ENCODE peak calls at places on chromosomes 16 and 17, in five cellular contexts. Y, E, W, J and I are unnamed samples.

GRCh38 chr17:6796017-6796886 is 20.2 kb downstream of the FBXO39 start:
- DNase-seq in W (no peak), J (no peak), Y (no peak), E (no peak), I (no peak)

GRCh38 chr17:28842282-28843012 is at the start of gene FAM222B:
- DNase-seq in Y (peak; percentile 83), E (peak; percentile 78), J (peak; percentile 86), W (peak; percentile 95), I (peak; percentile 41)

GRCh38 chr17:72591500-72592241 is 470.9 kb downstream of the SOX9 start:
- DNase-seq in J (no peak), E (peak; percentile 39), Y (no peak), W (no peak), I (no peak)

GRCh38 chr16:49473131-49473530 is 99.5 kb downstream of the C16orf78 start:
- DNase-seq in W (no peak), E (no peak), Y (no peak), J (no peak), I (no peak)

GRCh38 chr17:47694018-47694817 is at the start of gene TBKBP1:
- DNase-seq in Y (peak; percentile 49), J (peak; percentile 43), E (peak; percentile 32), W (no peak), I (peak; percentile 40)

GRCh38 chr17:82394296-82394695 is 22.7 kb downstream of the UTS2R start:
- DNase-seq in J (no peak), Y (no peak), E (no peak), W (no peak), I (no peak)

GRCh38 chr17:16300554-16300953 is 52.7 kb downstream of the CENPV start:
- DNase-seq in W (no peak), J (no peak), E (no peak), Y (no peak), I (no peak)

GRCh38 chr16:83470406-83470805 is 337.4 kb upstream of the HSBP1 start:
- DNase-seq in Y (no peak), W (no peak), J (no peak), E (no peak), I (peak; percentile 12)

GRCh38 chr17:35001549-35001948 is 21.2 kb downstream of the LIG3 start:
- DNase-seq in J (no peak), Y (no peak), W (no peak), E (no peak), I (no peak)

GRCh38 chr16:49095539-49095938 is 186.1 kb downstream of the CBLN1 start:
- DNase-seq in J (no peak), Y (no peak), W (no peak), E (no peak), I (no peak)

GRCh38 chr17:37276475-37276874 is 99.3 kb upstream of the C17orf78 start:
- DNase-seq in W (no peak), E (no peak), J (no peak), Y (no peak), I (no peak)

GRCh38 chr17:72514888-72515287 is 394.1 kb downstream of the SOX9 start:
- DNase-seq in Y (no peak), E (peak; percentile 47), J (no peak), W (no peak), I (peak; percentile 60)

GRCh38 chr17:64441772-64442549 is 7.0 kb upstream of the MILR1 start:
- DNase-seq in W (no peak), E (no peak), J (peak; percentile 24), Y (peak; percentile 28), I (peak; percentile 61)

GRCh38 chr16:8044796-8045195 is 545.5 kb downstream of the TMEM114 start:
- DNase-seq in Y (no peak), W (no peak), J (no peak), E (no peak), I (no peak)

GRCh38 chr16:20763461-20764232 is at the start of gene ACSM3:
- DNase-seq in Y (peak; percentile 66), W (no peak), E (no peak), J (peak; percentile 82), I (peak; percentile 37)

DNA sequence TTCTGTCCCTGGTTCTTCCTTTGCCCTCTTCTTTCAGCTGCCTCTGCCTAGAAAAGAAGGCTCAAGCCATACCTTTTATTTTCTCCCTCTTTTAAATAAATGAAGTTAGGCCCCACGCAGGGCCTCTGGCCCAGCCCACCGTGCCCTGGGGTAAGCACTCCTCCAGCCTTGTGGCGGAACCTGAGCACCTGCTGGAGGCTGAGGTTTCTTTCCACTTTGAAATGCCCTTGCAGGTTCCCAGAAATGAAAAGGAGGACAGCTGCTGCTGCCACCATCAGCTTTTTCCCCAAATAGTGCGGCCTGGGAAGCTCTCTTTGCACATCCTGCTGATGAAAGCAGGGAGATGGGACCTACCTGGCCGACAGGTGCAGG is 139.4 kb downstream of the CCDC182 start:
- DNase-seq in W (no peak), J (no peak), E (no peak), Y (no peak), I (no peak)
- H3K4me3 ChIP-seq in W (no peak overlapping the region), J (no peak overlapping the region), E (no peak overlapping the region), Y (no peak overlapping the region), I (no peak overlapping the region)

GRCh38 chr17:59844884-59845594 is 47.7 kb downstream of the TUBD1 start:
- DNase-seq in W (peak; percentile 64), E (no peak), J (no peak), Y (no peak), I (no peak)

GRCh38 chr17:59846391-59847165 is 46.2 kb downstream of the TUBD1 start:
- DNase-seq in J (peak; percentile 51), Y (no peak), E (no peak), W (peak; percentile 91), I (no peak)

GRCh38 chr17:59842901-59843652 is 49.7 kb downstream of the TUBD1 start:
- DNase-seq in W (peak; percentile 85), E (no peak), Y (no peak), J (peak; percentile 76), I (peak; percentile 94)

GRCh38 chr17:59848385-59848668 is 44.4 kb downstream of the TUBD1 start:
- DNase-seq in W (peak; percentile 82), Y (no peak), E (no peak), J (no peak), I (no peak)

DNA sequence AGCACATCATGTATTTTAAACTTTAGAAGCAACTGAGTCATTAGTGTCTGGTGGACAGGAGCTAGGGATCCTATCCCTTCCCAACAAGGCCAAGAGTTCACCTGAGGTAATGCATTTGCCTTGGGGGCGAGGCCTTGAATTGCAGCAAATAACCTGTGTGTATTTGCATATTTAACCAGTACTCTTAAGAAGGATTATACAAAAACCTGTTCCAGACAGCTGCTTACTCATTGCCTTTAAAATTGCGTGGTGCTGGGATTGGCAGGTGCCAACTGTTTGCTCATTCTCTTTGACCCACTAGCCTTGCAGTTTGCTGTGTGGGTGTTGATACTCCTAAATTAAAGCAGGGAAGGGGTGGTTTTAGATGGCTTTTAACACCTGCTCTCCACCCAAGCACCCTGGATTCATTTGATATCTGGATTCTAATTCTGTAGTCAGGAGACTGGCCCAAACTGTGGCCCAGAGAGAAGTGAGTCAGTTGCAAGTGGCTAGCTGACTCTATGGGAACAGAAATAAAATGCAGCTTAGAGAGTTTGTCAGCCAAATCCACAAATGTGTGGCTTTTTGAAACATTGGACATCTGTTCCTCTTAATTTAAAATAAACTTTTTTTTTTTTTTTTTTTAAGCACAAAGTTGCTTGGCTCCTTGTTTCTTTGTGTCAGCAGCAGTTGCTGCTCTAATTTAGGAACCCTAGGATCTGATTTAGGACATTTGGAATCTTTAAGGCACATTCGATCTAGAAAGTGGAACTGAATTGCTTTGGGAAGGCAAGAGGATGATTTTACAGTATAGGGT is 47.0 kb downstream of the TUBD1 start:
- DNase-seq in E (peak; percentile 10), W (peak; percentile 77), Y (no peak), J (peak; percentile 81), I (peak; percentile 68)
- H3K4me3 ChIP-seq in E (no peak overlapping the region), W (no peak overlapping the region), Y (no peak overlapping the region), J (no peak overlapping the region), I (no peak overlapping the region)

GRCh38 chr17:78728495-78728894 is 53.6 kb downstream of the CYTH1 start:
- DNase-seq in Y (no peak), E (no peak), W (no peak), J (no peak), I (no peak)

GRCh38 chr17:78735832-78736525 is 46.1 kb downstream of the CYTH1 start:
- DNase-seq in Y (no peak), J (peak; percentile 64), E (no peak), W (peak; percentile 31), I (no peak)

GRCh38 chr17:78729636-78730035 is 52.4 kb downstream of the CYTH1 start:
- DNase-seq in W (peak; percentile 18), E (no peak), J (no peak), Y (no peak), I (no peak)

GRCh38 chr17:78734841-78735641 is 47.0 kb downstream of the CYTH1 start:
- DNase-seq in W (peak; percentile 80), J (no peak), Y (no peak), E (no peak), I (no peak)

GRCh38 chr17:78731904-78732303 is 50.2 kb downstream of the CYTH1 start:
- DNase-seq in W (peak; percentile 53), E (no peak), Y (no peak), J (no peak), I (no peak)
- H3K4me3 ChIP-seq in W (no peak overlapping the region), E (no peak overlapping the region), Y (no peak overlapping the region), J (no peak overlapping the region), I (no peak overlapping the region)

GRCh38 chr17:42761638-42762037 is 611 bp downstream of the RAMP2 start:
- DNase-seq in J (no peak), W (no peak), Y (no peak), E (no peak), I (no peak)
- H3K4me3 ChIP-seq in J (peak overlapping the region; percentile 32), W (peak overlapping the region; percentile 21), Y (peak overlapping the region; percentile 27), E (peak overlapping the region; percentile 42), I (peak overlapping the region; percentile 44)

GRCh38 chr17:39365252-39365651 is 36.2 kb downstream of the FBXL20 start:
- DNase-seq in E (no peak), W (no peak), J (no peak), Y (no peak), I (peak; percentile 3)
- H3K4me3 ChIP-seq in E (no peak overlapping the region), W (no peak overlapping the region), J (no peak overlapping the region), Y (no peak overlapping the region), I (no peak overlapping the region)

DNA sequence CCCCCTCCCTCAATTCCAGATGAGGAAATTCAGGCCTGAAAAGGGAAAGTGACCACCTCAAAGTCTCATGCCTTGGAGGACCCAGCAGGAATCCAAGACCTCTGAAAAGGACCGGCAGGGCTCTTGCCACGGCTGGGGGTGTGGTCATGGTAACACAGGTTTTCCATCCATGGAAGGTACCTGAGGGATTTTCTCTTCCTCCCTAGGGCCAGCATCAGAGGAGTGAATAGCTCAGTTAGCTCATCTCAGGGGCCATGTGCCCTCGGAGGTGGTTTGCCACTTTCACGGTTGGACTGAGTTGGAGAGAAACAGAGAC is 1.3 kb downstream of the CIITA start:
- DNase-seq in W (no peak), J (no peak), E (no peak), Y (no peak), I (no peak)
- H3K4me3 ChIP-seq in W (peak overlapping the region; percentile 49), J (peak overlapping the region; percentile 38), E (peak overlapping the region; percentile 60), Y (peak overlapping the region; percentile 57), I (peak overlapping the region; percentile 51)

GRCh38 chr16:85884808-85885463 is 14.0 kb upstream of the IRF8 start:
- DNase-seq in J (no peak), Y (no peak), E (no peak), W (peak; percentile 56), I (no peak)

GRCh38 chr16:85885537-85885936 is 13.4 kb upstream of the IRF8 start:
- DNase-seq in Y (no peak), E (no peak), J (no peak), W (no peak), I (no peak)

GRCh38 chr16:85891033-85891775 is 7.8 kb upstream of the IRF8 start:
- DNase-seq in J (no peak), E (no peak), Y (no peak), W (no peak), I (no peak)

GRCh38 chr16:85891776-85892166 is 7.2 kb upstream of the IRF8 start:
- DNase-seq in W (peak; percentile 49), Y (no peak), E (no peak), J (peak; percentile 43), I (no peak)

GRCh38 chr16:85888405-85889331 is 10.3 kb upstream of the IRF8 start:
- DNase-seq in Y (no peak), W (peak; percentile 39), E (no peak), J (no peak), I (peak; percentile 46)
- H3K4me3 ChIP-seq in Y (no peak overlapping the region), W (no peak overlapping the region), E (no peak overlapping the region), J (no peak overlapping the region), I (no peak overlapping the region)